ENCODE peak calls at places on chromosomes 11 and 22, in five cellular contexts. T, A, F, N and E are unnamed samples.

GRCh38 chr11:111465400-111465799 is 46.8 kb downstream of the BTG4 start:
- DNase-seq in T (no peak), A (no peak), F (no peak), N (no peak), E (no peak)

GRCh38 chr11:2931771-2932738 is 2.8 kb upstream of the PHLDA2 start:
- DNase-seq in T (no peak), A (peak; percentile 25), F (no peak), N (no peak), E (no peak)

GRCh38 chr11:113317297-113317696 is 2.9 kb downstream of the TTC12 start:
- DNase-seq in T (no peak), A (no peak), F (no peak), N (no peak), E (no peak)

GRCh38 chr11:65180877-65181568 is 705 bp upstream of the CAPN1 start:
- DNase-seq in T (peak; percentile 47), A (peak; percentile 64), F (peak; percentile 83), N (peak; percentile 69), E (peak; percentile 56)

GRCh38 chr22:17110791-17111550 is 10.2 kb downstream of the TMEM121B start:
- DNase-seq in T (no peak), A (no peak), F (no peak), N (no peak), E (no peak)

GRCh38 chr11:76119032-76119431 is 87.3 kb downstream of the WNT11 start:
- DNase-seq in T (no peak), A (no peak), F (no peak), N (no peak), E (no peak)

GRCh38 chr11:61569701-61570100 is 11.2 kb downstream of the SYT7 start:
- DNase-seq in T (no peak), A (no peak), F (no peak), N (no peak), E (no peak)

GRCh38 chr11:93253111-93253510 is 55.3 kb upstream of the SLC36A4 start:
- DNase-seq in T (no peak), A (no peak), F (no peak), N (no peak), E (no peak)

GRCh38 chr11:117423046-117423575 is 95.5 kb downstream of the CEP164 start:
- DNase-seq in T (no peak), A (no peak), F (no peak), N (no peak), E (no peak)

GRCh38 chr11:120209750-120210650 is 832 bp upstream of the OAF start:
- DNase-seq in T (no peak), A (no peak), F (no peak), N (no peak), E (no peak)

GRCh38 chr11:80958414-80958813 is 1517.6 kb upstream of the TENM4 start:
- DNase-seq in T (no peak), A (no peak), F (no peak), N (no peak), E (no peak)

GRCh38 chr11:70580036-70580805 is 181.9 kb downstream of the CTTN start:
- DNase-seq in T (no peak), A (no peak), F (no peak), N (no peak), E (no peak)

GRCh38 chr11:48210052-48210451 is 6.6 kb upstream of the OR4B1 start:
- DNase-seq in T (no peak), A (no peak), F (no peak), N (no peak), E (no peak)

GRCh38 chr11:75625970-75626691 is 42.7 kb downstream of the MAP6 start:
- DNase-seq in T (no peak), A (no peak), F (no peak), N (no peak), E (no peak)

GRCh38 chr11:74055938-74056337 is 47.1 kb upstream of the UCP3 start:
- DNase-seq in T (no peak), A (no peak), F (no peak), N (no peak), E (no peak)

GRCh38 chr11:45650166-45651095 is 15.0 kb downstream of the CHST1 start:
- DNase-seq in T (no peak), A (no peak), F (no peak), N (no peak), E (no peak)

GRCh38 chr11:45089251-45089650 is 57.2 kb upstream of the PRDM11 start:
- DNase-seq in T (no peak), A (peak; percentile 90), F (no peak), N (peak; percentile 87), E (no peak)

GRCh38 chr22:16964366-16964765 is 43.7 kb downstream of the GAB4 start:
- DNase-seq in T (no peak), A (no peak), F (no peak), N (no peak), E (no peak)

GRCh38 chr22:22942511-22943329 is 55.1 kb downstream of the IGLL5 start:
- DNase-seq in T (peak; percentile 70), A (peak; percentile 54), F (peak; percentile 89), N (peak; percentile 32), E (peak; percentile 66)

GRCh38 chr22:24367841-24368240 is 59.6 kb upstream of the ADORA2A start:
- DNase-seq in T (no peak), A (no peak), F (no peak), N (no peak), E (no peak)

GRCh38 chr22:17201285-17201945 is 17.8 kb downstream of the ADA2 start:
- DNase-seq in T (no peak), A (no peak), F (no peak), N (no peak), E (no peak)

GRCh38 chr22:25643232-25644000 is 78.9 kb downstream of the GRK3 start:
- DNase-seq in T (no peak), A (no peak), F (no peak), N (no peak), E (no peak)

GRCh38 chr11:2150206-2150847 is 10.7 kb downstream of the INS start:
- DNase-seq in T (no peak), A (no peak), F (peak; percentile 13), N (no peak), E (no peak)

GRCh38 chr11:94077568-94078293 is 50.9 kb upstream of the PANX1 start:
- DNase-seq in T (no peak), A (no peak), F (no peak), N (no peak), E (no peak)

GRCh38 chr11:85947431-85948272 is 92.5 kb downstream of the CCDC83 start:
- DNase-seq in T (no peak), A (no peak), F (no peak), N (no peak), E (no peak)

GRCh38 chr11:94705419-94705818 is 62.7 kb upstream of the AMOTL1 start:
- DNase-seq in T (no peak), A (peak; percentile 73), F (no peak), N (no peak), E (no peak)

GRCh38 chr11:69611548-69612526 is 29.1 kb upstream of the CCND1 start:
- DNase-seq in T (no peak), A (no peak), F (no peak), N (no peak), E (no peak)

GRCh38 chr11:64803163-64803845 is at the start of gene MAP4K2:
- DNase-seq in T (peak; percentile 88), A (peak; percentile 93), F (peak; percentile 91), N (peak; percentile 90), E (peak; percentile 97)

GRCh38 chr11:88206746-88207145 is 31.5 kb upstream of the RAB38 start:
- DNase-seq in T (no peak), A (no peak), F (no peak), N (no peak), E (no peak)

GRCh38 chr11:27447288-27447914 is 25.2 kb downstream of the LGR4 start:
- DNase-seq in T (no peak), A (no peak), F (no peak), N (no peak), E (no peak)

GRCh38 chr11:31509017-31509411 is 408 bp downstream of the IMMP1L start:
- DNase-seq in T (no peak), A (no peak), F (no peak), N (no peak), E (no peak)

GRCh38 chr11:73219396-73220285 is 1.6 kb downstream of the P2RY2 start:
- DNase-seq in T (no peak), A (no peak), F (no peak), N (no peak), E (no peak)

GRCh38 chr22:47448231-47449035 is 686.0 kb downstream of the TBC1D22A start:
- DNase-seq in T (no peak), A (no peak), F (no peak), N (no peak), E (no peak)

GRCh38 chr22:47445212-47445611 is 682.8 kb downstream of the TBC1D22A start:
- DNase-seq in T (no peak), A (no peak), F (no peak), N (no peak), E (no peak)

GRCh38 chr22:47446331-47446730 is 683.9 kb downstream of the TBC1D22A start:
- DNase-seq in T (no peak), A (no peak), F (no peak), N (no peak), E (no peak)

GRCh38 chr22:47445716-47446290 is 683.4 kb downstream of the TBC1D22A start:
- DNase-seq in T (no peak), A (no peak), F (no peak), N (no peak), E (no peak)

DNA sequence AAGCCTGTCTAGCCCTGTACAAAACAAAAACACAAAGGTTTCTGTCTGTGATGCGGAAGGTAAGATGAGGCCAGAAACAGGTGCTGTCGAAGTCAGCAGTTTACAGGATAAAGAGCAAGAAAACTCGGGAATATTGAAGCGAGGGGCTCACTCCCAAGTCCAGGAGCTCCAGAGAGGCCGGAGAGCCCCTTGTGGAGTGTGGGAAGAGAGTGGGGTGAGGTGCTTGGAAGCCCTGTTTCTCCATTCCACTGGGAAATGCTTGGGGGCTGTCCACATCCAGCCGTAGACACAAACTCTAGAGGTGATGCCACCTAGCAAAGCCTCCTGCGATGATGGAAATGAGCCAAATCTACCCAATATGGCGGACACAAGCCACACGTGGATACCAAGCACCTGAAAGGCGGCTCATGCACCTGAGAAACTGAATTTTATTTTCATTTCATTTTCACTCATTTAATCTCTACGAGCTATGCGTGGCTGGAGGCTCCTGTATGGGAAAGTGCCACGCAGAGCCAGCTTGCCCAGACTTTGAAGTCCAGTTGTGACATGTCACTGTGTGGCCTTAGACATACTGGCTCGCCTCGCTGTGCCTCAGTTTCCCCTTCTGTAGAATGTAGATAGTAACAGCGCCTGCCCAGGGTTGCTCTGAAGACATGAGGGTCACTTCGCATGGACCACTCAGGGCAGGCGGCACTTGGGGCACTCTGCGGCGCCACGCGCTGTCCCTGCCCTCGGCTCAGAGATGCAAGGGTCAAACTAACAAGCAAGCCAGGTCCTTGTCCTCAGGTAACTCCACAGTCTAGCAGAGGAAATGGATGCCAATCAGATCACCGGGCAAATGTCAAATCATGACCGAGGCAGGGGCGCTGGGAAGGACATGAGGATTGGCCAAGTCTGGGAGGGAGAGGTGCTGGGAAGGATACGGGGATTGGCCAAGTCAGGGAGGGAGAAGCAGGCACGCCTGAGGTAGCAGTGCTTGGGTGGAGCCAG is 684.7 kb downstream of the TBC1D22A start:
- DNase-seq in T (no peak), A (no peak), F (no peak), N (no peak), E (no peak)
- H3K9me3 ChIP-seq in T (no peaks in the 10 kb centered on the region), A (no peaks in the 10 kb centered on the region), F (no peaks in the 10 kb centered on the region), N (no peaks in the 10 kb centered on the region), E (no peaks in the 10 kb centered on the region)

GRCh38 chr11:72111803-72112540 is 523 bp downstream of the ANAPC15 start:
- DNase-seq in T (peak; percentile 81), A (peak; percentile 95), F (peak; percentile 99), N (peak; percentile 88), E (peak; percentile 59)
- H3K9me3 ChIP-seq in T (no peaks in the 10 kb centered on the region), A (no peaks in the 10 kb centered on the region), F (no peaks in the 10 kb centered on the region), N (no peaks in the 10 kb centered on the region), E (no peaks in the 10 kb centered on the region)

GRCh38 chr11:23772081-23772480 is 724.8 kb upstream of the LUZP2 start:
- DNase-seq in T (no peak), A (no peak), F (no peak), N (no peak), E (no peak)
- H3K9me3 ChIP-seq in T (no peaks in the 10 kb centered on the region), A (no peaks in the 10 kb centered on the region), F (peaks cover 32% of the 10 kb centered on the region), N (no peaks in the 10 kb centered on the region), E (no peaks in the 10 kb centered on the region)

GRCh38 chr11:118689852-118690552 is 10.6 kb upstream of the TREH start:
- DNase-seq in T (peak; percentile 71), A (peak; percentile 88), F (peak; percentile 91), N (peak; percentile 82), E (peak; percentile 66)
- H3K9me3 ChIP-seq in T (no peaks in the 10 kb centered on the region), A (no peaks in the 10 kb centered on the region), F (no peaks in the 10 kb centered on the region), N (no peaks in the 10 kb centered on the region), E (no peaks in the 10 kb centered on the region)